ENCODE peak calls at places on chromosomes 6 and 20, in five cellular contexts. K is fibroblast of lung; F is right cardiac atrium; R is endothelial cell of umbilical vein; T is effector memory CD4-positive, alpha-beta T cell. J is an unnamed sample. For H3K4me1, the result is how much of the 10 kb centered on the place peaks cover.

GRCh38 chr20:33993800-33994623 is at the start of gene RALY:
- DNase-seq in K (peak), F (peak), R (peak), T (peak), J (peak)

GRCh38 chr20:53032021-53033001 is 60.2 kb downstream of the TSHZ2 start:
- DNase-seq in K (peak), F (no peak), R (no peak), T (no peak), J (no peak)

GRCh38 chr20:13936781-13937576 is 53.4 kb downstream of the SEL1L2 start:
- DNase-seq in K (no peak), F (no peak), R (no peak), T (no peak), J (no peak)

GRCh38 chr20:10551732-10552724 is 116.9 kb downstream of the SLX4IP start:
- DNase-seq in K (no peak), F (peak), R (no peak), T (no peak), J (no peak)

GRCh38 chr6:17714177-17714576 is 7.5 kb upstream of the NUP153 start:
- DNase-seq in K (peak), F (no peak), R (no peak), T (no peak), J (no peak)

GRCh38 chr6:111565316-111566221 is 40.1 kb downstream of the TRAF3IP2 start:
- DNase-seq in K (no peak), F (no peak), R (no peak), T (no peak), J (no peak)

GRCh38 chr6:10759884-10760329 is 12.3 kb downstream of the TMEM14B start:
- DNase-seq in K (peak), F (no peak), R (peak), T (no peak), J (peak)

GRCh38 chr6:88662163-88662580 is 301.2 kb downstream of the RNGTT start:
- DNase-seq in K (no peak), F (no peak), R (no peak), T (no peak), J (no peak)

GRCh38 chr6:40930045-40930444 is 109.0 kb downstream of the UNC5CL start:
- DNase-seq in K (no peak), F (no peak), R (no peak), T (no peak), J (no peak)

GRCh38 chr6:158815915-158816314 is 3.3 kb downstream of the EZR start:
- DNase-seq in K (no peak), F (no peak), R (no peak), T (no peak), J (no peak)
- H3K4me3 ChIP-seq in K (peak), F (peak), R (no peak), T (peak), J (peak)

GRCh38 chr20:48717959-48718223 is 109.9 kb downstream of the PREX1 start:
- DNase-seq in K (no peak), F (no peak), R (no peak), T (no peak), J (no peak)

GRCh38 chr20:48720256-48721020 is 107.4 kb downstream of the PREX1 start:
- DNase-seq in K (no peak), F (no peak), R (no peak), T (no peak), J (no peak)

GRCh38 chr20:48718914-48719578 is 108.8 kb downstream of the PREX1 start:
- DNase-seq in K (no peak), F (peak), R (no peak), T (peak), J (no peak)

GRCh38 chr20:48721324-48722001 is 106.3 kb downstream of the PREX1 start:
- DNase-seq in K (no peak), F (no peak), R (no peak), T (no peak), J (peak)

GRCh38 chr20:48719598-48720255 is 108.1 kb downstream of the PREX1 start:
- DNase-seq in K (no peak), F (no peak), R (no peak), T (no peak), J (no peak)
- H3K4me1 ChIP-seq in K (under half), F (under half), R (under half), T (half or more), J (under half)

GRCh38 chr6:43763812-43764522 is 6.0 kb upstream of the VEGFA start:
- DNase-seq in K (no peak), F (no peak), R (no peak), T (no peak), J (peak)
- H3K4me3 ChIP-seq in K (no peak), F (no peak), R (no peak), T (no peak), J (no peak)

DNA sequence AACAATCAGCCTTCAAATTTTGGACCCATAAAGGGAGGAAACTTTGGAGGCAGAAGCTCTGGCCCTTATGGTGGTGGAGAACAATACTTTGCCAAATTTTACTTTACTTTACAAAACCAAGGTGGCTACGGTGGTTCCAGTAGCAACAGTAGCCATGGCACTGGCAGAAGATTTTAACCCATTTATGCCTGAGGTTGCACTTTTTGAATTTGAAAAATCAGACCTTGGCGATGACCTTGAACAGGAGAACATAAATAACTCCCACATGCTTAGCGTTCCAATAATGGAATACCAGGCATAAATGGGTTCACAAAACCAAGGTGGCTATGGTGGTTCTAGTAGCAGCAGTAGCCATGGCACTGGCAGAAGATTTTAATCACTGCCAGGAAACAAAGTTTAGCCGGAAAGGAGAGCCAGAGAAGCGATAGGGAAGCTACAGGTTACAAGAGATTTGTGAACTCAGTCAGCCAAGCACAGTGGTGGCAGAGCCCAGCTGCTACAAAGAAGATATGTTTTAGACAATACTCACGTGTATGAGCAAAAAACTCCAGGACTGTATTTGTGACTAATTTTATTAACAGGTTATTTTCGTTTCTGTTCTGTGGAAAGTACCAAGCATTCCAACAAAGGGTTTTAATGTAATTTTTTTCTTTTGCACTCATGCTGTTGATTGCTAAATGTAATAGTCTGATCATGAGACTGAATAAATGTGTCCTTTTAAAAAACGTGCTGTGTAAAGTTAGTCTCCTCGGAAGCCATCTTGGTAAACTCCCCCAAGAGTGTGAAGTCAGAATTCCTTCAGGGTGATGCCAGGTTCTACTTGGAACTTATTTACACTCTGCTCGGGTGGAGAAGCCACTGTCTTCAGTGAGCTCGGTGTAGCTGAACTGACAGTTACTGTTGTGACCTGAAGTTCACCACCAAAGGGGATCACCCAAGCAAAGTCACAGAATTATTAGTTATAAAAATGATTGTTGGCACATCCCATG is 6.7 kb downstream of the SFT2D1 start:
- DNase-seq in K (no peak), F (no peak), R (no peak), T (no peak), J (no peak)
- H3K4me1 ChIP-seq in K (under half), F (under half), R (under half), T (under half), J (under half)

DNA sequence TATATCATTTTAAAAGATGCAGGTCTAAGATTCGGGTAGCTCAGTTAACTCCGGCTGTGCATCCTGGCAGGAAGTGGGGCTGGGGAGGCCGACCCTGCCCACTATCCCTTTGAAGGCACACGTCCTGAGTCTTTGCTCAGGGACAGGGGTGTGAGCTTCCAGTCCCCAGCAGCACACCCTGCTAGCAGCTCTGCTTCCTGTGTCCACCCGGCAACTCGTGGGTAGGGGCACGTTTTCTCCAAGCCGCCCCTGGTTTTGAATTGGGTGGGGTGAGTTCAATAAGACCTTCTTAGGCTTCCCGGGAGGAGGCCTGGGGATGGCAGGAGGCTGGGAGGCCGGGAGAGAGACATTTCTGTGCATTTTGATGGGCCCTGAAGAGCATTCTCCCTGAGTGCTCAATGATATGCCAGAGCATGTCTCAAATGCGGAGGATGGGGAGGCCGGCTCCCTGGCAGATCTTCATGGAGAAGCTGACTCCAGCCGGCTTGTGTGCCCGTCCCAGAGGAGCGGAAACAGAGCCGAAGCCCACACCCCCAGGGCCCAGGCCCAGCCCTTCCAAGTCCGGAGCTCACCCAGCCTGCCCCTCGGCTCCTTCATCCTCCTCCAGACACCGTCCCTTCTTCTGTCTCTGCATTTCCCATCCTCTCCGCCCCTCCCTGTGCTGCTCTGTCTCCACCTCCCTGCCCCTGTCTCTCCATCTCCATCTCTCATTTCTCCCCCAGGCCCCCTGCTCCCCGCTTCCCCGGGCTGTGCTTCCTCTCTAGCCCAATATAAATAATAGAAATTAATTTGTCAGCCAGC is 36.3 kb upstream of the ZFAND3 start:
- DNase-seq in K (peak), F (peak), R (no peak), T (no peak), J (no peak)
- H3K4me3 ChIP-seq in K (peak), F (peak), R (peak), T (peak), J (no peak)

DNA sequence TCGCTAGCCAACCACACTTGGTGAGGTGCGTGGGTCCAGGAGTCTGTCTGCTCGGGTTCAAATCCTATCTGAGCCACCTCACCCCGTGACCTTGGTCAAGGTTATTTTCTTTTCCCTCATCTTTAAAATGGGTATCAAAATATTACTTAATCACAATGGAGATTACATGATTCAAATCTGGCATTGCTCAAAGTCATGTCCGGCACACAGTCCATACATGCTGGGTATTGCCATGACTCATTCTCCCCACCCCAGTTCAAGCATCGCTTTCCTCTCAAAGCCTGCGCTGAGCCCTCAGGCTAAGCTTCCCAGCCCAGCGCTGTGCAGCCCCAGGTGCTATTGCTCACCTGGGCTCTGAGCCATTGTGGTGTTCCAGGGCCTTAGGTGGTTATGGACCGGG is 27.1 kb downstream of the WRNIP1 start:
- DNase-seq in K (peak), F (no peak), R (peak), T (no peak), J (no peak)
- H3K4me1 ChIP-seq in K (under half), F (under half), R (under half), T (under half), J (under half)

GRCh38 chr20:41165001-41165882 is 27.9 kb downstream of the PLCG1 start:
- DNase-seq in K (no peak), F (peak), R (no peak), T (no peak), J (peak)

GRCh38 chr20:41161886-41162285 is 24.5 kb downstream of the PLCG1 start:
- DNase-seq in K (no peak), F (peak), R (no peak), T (peak), J (no peak)

GRCh38 chr20:41163821-41164220 is 26.5 kb downstream of the PLCG1 start:
- DNase-seq in K (no peak), F (peak), R (no peak), T (no peak), J (no peak)

GRCh38 chr20:41160686-41161085 is 23.3 kb downstream of the PLCG1 start:
- DNase-seq in K (no peak), F (no peak), R (no peak), T (no peak), J (no peak)

DNA sequence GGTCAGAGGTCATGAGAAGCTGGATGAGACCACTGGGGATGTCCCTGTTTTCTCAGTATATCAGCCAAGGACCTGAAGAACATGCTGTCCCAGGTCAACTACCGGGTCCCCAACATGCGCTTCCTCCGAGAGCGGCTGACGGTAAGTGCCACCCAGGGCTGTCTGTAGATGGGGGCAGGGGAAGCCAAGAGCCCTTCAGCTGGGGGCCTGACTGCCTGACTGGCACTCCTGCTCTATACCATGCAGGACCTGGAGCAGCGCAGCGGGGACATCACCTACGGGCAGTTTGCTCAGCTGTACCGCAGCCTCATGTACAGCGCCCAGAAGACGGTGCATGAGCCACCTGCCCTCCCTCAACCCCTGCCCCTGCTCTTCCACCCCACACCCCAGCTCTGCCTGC is 25.1 kb downstream of the PLCG1 start:
- DNase-seq in K (no peak), F (peak), R (no peak), T (no peak), J (no peak)
- H3K4me3 ChIP-seq in K (no peak), F (no peak), R (no peak), T (no peak), J (no peak)

GRCh38 chr20:63897978-63898561 is 3.1 kb downstream of the DNAJC5 start:
- DNase-seq in K (no peak), F (no peak), R (no peak), T (no peak), J (no peak)
- H3K4me1 ChIP-seq in K (under half), F (under half), R (under half), T (under half), J (under half)

J was measured in RWPE2.